ENCODE peak calls at places on chromosome 3, in four cellular contexts. G is GM04503, R is T-helper 9 cell, T is nephron progenitor cell. V is an unnamed sample.

GRCh38 chr3:15557511-15557946 is 36.0 kb upstream of the COLQ start:
- DNase-seq in G (peak; percentile 34), R (peak; percentile 44), T (peak; percentile 33), V (peak; percentile 68)

GRCh38 chr3:173371848-173372487 is 25.6 kb upstream of the NLGN1 start:
- DNase-seq in G (peak; percentile 10), R (no peak), T (peak; percentile 27), V (no peak)

GRCh38 chr3:33440328-33440577 is at the start of gene UBP1:
- DNase-seq in G (no peak), R (peak; percentile 89), T (peak; percentile 99), V (peak; percentile 100)

GRCh38 chr3:109098245-109098644 is 19.7 kb downstream of the MORC1 start:
- DNase-seq in G (no peak), R (no peak), T (peak; percentile 20), V (no peak)

GRCh38 chr3:31495971-31496370 is 36.8 kb upstream of the STT3B start:
- DNase-seq in G (peak; percentile 12), R (no peak), T (no peak), V (no peak)

GRCh38 chr3:159775372-159775961 is 213.2 kb upstream of the IL12A start:
- DNase-seq in G (peak; percentile 74), R (no peak), T (peak; percentile 14), V (no peak)

GRCh38 chr3:113136071-113136470 is 75.3 kb upstream of the BOC start:
- DNase-seq in G (no peak), R (no peak), T (no peak), V (no peak)

GRCh38 chr3:61111764-61112163 is 139.5 kb downstream of the FHIT start:
- DNase-seq in G (no peak), R (no peak), T (no peak), V (no peak)

GRCh38 chr3:157501863-157502262 is 1.4 kb downstream of the VEPH1 start:
- DNase-seq in G (no peak), R (no peak), T (peak; percentile 12), V (no peak)

GRCh38 chr3:58419782-58420512 is 13.7 kb downstream of the PDHB start:
- DNase-seq in G (no peak), R (no peak), T (no peak), V (no peak)

GRCh38 chr3:138329127-138329983 is at the start of gene NME9:
- DNase-seq in G (no peak), R (peak; percentile 89), T (peak; percentile 98), V (peak; percentile 86)

GRCh38 chr3:122936986-122937385 is 90.6 kb downstream of the SEMA5B start:
- DNase-seq in G (no peak), R (no peak), T (no peak), V (no peak)

GRCh38 chr3:33936171-33936920 is 137.9 kb downstream of the PDCD6IP start:
- DNase-seq in G (no peak), R (no peak), T (no peak), V (no peak)

GRCh38 chr3:100590114-100590839 is 19.1 kb upstream of the ADGRG7 start:
- DNase-seq in G (no peak), R (peak; percentile 40), T (peak; percentile 57), V (peak; percentile 66)

GRCh38 chr3:177512945-177513671 is 315.8 kb upstream of the TBL1XR1 start:
- DNase-seq in G (no peak), R (no peak), T (no peak), V (no peak)

GRCh38 chr3:159711560-159712333 is 276.9 kb upstream of the IL12A start:
- DNase-seq in G (peak; percentile 83), R (no peak), T (no peak), V (no peak)

GRCh38 chr3:87182023-87182422 is 45.1 kb upstream of the CHMP2B start:
- DNase-seq in G (no peak), R (no peak), T (no peak), V (no peak)

GRCh38 chr3:114364806-114365205 is 71.0 kb downstream of the TIGIT start:
- DNase-seq in G (no peak), R (no peak), T (no peak), V (no peak)

GRCh38 chr3:45507820-45508317 is 86.7 kb upstream of the LIMD1 start:
- DNase-seq in G (no peak), R (no peak), T (peak; percentile 59), V (no peak)

V was measured in natural killer cell treated with Interleukin-12 subunit alpha and Interleukin-12 subunit beta and Interleukin-15 and Interleukin-18, amount 100 ng/mL, for 72 hours.